ENCODE peak calls at places on chromosome 10, in nine cellular contexts. One of them, this sample, is unnamed. For H3K4me1, the result is how much of the 10 kb centered on the place peaks cover.

GRCh38 chr10:63391812-63392211 is 74.0 kb downstream of the JMJD1C start:
- DNase-seq in pancreas: no peak
- DNase-seq in lower lobe of right lung: no peak
- DNase-seq in left ventricle myocardium inferior: no peak
- DNase-seq in OCI-LY7: no peak
- DNase-seq in body of pancreas: no peak
- DNase-seq in NT2/D1: no peak
- DNase-seq in GM23338: no peak
- DNase-seq in CD8-positive, alpha-beta T cell: no peak
- DNase-seq in this sample: no peak

GRCh38 chr10:99172130-99172738 is 63.4 kb downstream of the HPSE2 start:
- DNase-seq in OCI-LY7: no peak
- DNase-seq in left ventricle myocardium inferior: no peak
- DNase-seq in lower lobe of right lung: no peak
- DNase-seq in CD8-positive, alpha-beta T cell: no peak
- DNase-seq in GM23338: peak
- DNase-seq in body of pancreas: peak
- DNase-seq in NT2/D1: peak
- DNase-seq in pancreas: no peak
- DNase-seq in this sample: no peak

GRCh38 chr10:84599254-84599653 is 270.9 kb downstream of the CCSER2 start:
- DNase-seq in lower lobe of right lung: no peak
- DNase-seq in NT2/D1: no peak
- DNase-seq in OCI-LY7: no peak
- DNase-seq in GM23338: peak
- DNase-seq in pancreas: no peak
- DNase-seq in body of pancreas: no peak
- DNase-seq in CD8-positive, alpha-beta T cell: no peak
- DNase-seq in left ventricle myocardium inferior: no peak
- DNase-seq in this sample: no peak

GRCh38 chr10:73771722-73772279 is 10.0 kb upstream of the CHCHD1 start:
- DNase-seq in OCI-LY7: peak
- DNase-seq in NT2/D1: peak
- DNase-seq in CD8-positive, alpha-beta T cell: peak
- DNase-seq in GM23338: peak
- DNase-seq in pancreas: no peak
- DNase-seq in left ventricle myocardium inferior: peak
- DNase-seq in lower lobe of right lung: peak
- DNase-seq in body of pancreas: peak
- DNase-seq in this sample: peak

GRCh38 chr10:125781374-125781773 is 5.8 kb upstream of the MMP21 start:
- DNase-seq in left ventricle myocardium inferior: no peak
- DNase-seq in CD8-positive, alpha-beta T cell: no peak
- DNase-seq in OCI-LY7: no peak
- DNase-seq in lower lobe of right lung: no peak
- DNase-seq in GM23338: no peak
- DNase-seq in body of pancreas: no peak
- DNase-seq in pancreas: no peak
- DNase-seq in NT2/D1: no peak
- DNase-seq in this sample: no peak

GRCh38 chr10:31707578-31708411 is 220.8 kb downstream of the ARHGAP12 start:
- DNase-seq in CD8-positive, alpha-beta T cell: peak
- DNase-seq in pancreas: no peak
- DNase-seq in GM23338: no peak
- DNase-seq in OCI-LY7: peak
- DNase-seq in body of pancreas: peak
- DNase-seq in lower lobe of right lung: peak
- DNase-seq in NT2/D1: peak
- DNase-seq in left ventricle myocardium inferior: peak
- DNase-seq in this sample: no peak

GRCh38 chr10:37225163-37225562 is 99.8 kb downstream of the ANKRD30A start:
- DNase-seq in NT2/D1: no peak
- DNase-seq in left ventricle myocardium inferior: no peak
- DNase-seq in pancreas: no peak
- DNase-seq in body of pancreas: no peak
- DNase-seq in GM23338: no peak
- DNase-seq in lower lobe of right lung: no peak
- DNase-seq in OCI-LY7: no peak
- DNase-seq in CD8-positive, alpha-beta T cell: no peak
- DNase-seq in this sample: no peak

GRCh38 chr10:10831085-10831484 is 186.6 kb upstream of the CELF2 start:
- DNase-seq in pancreas: no peak
- DNase-seq in body of pancreas: no peak
- DNase-seq in OCI-LY7: no peak
- DNase-seq in CD8-positive, alpha-beta T cell: no peak
- DNase-seq in left ventricle myocardium inferior: no peak
- DNase-seq in NT2/D1: no peak
- DNase-seq in lower lobe of right lung: peak
- DNase-seq in GM23338: no peak
- DNase-seq in this sample: no peak

GRCh38 chr10:85603167-85603940 is 763.2 kb downstream of the GRID1 start:
- DNase-seq in CD8-positive, alpha-beta T cell: no peak
- DNase-seq in left ventricle myocardium inferior: no peak
- DNase-seq in pancreas: no peak
- DNase-seq in NT2/D1: no peak
- DNase-seq in OCI-LY7: no peak
- DNase-seq in lower lobe of right lung: no peak
- DNase-seq in body of pancreas: no peak
- DNase-seq in GM23338: no peak
- DNase-seq in this sample: no peak

GRCh38 chr10:117168135-117168674 is 29.1 kb upstream of the KCNK18 start:
- DNase-seq in CD8-positive, alpha-beta T cell: peak
- DNase-seq in NT2/D1: no peak
- DNase-seq in pancreas: peak
- DNase-seq in GM23338: peak
- DNase-seq in OCI-LY7: peak
- DNase-seq in lower lobe of right lung: peak
- DNase-seq in left ventricle myocardium inferior: peak
- DNase-seq in body of pancreas: peak
- DNase-seq in this sample: peak

GRCh38 chr10:32112055-32112454 is 55.8 kb upstream of the KIF5B start:
- DNase-seq in NT2/D1: no peak
- DNase-seq in CD8-positive, alpha-beta T cell: no peak
- DNase-seq in GM23338: no peak
- DNase-seq in left ventricle myocardium inferior: no peak
- DNase-seq in OCI-LY7: no peak
- DNase-seq in pancreas: no peak
- DNase-seq in body of pancreas: no peak
- DNase-seq in lower lobe of right lung: no peak
- DNase-seq in this sample: no peak

GRCh38 chr10:12928571-12928970 is 72.9 kb downstream of the CCDC3 start:
- DNase-seq in lower lobe of right lung: no peak
- DNase-seq in body of pancreas: no peak
- DNase-seq in GM23338: no peak
- DNase-seq in pancreas: no peak
- DNase-seq in NT2/D1: no peak
- DNase-seq in OCI-LY7: no peak
- DNase-seq in left ventricle myocardium inferior: no peak
- DNase-seq in CD8-positive, alpha-beta T cell: no peak
- DNase-seq in this sample: no peak

GRCh38 chr10:12922117-12922900 is 79.2 kb downstream of the CCDC3 start:
- DNase-seq in GM23338: no peak
- DNase-seq in body of pancreas: no peak
- DNase-seq in OCI-LY7: no peak
- DNase-seq in lower lobe of right lung: no peak
- DNase-seq in CD8-positive, alpha-beta T cell: no peak
- DNase-seq in left ventricle myocardium inferior: no peak
- DNase-seq in pancreas: no peak
- DNase-seq in NT2/D1: no peak
- DNase-seq in this sample: no peak

GRCh38 chr10:12927896-12928295 is 73.6 kb downstream of the CCDC3 start:
- DNase-seq in lower lobe of right lung: no peak
- DNase-seq in pancreas: no peak
- DNase-seq in GM23338: no peak
- DNase-seq in body of pancreas: no peak
- DNase-seq in CD8-positive, alpha-beta T cell: no peak
- DNase-seq in NT2/D1: no peak
- DNase-seq in left ventricle myocardium inferior: no peak
- DNase-seq in OCI-LY7: no peak
- DNase-seq in this sample: no peak

GRCh38 chr10:12924911-12925310 is 76.6 kb downstream of the CCDC3 start:
- DNase-seq in left ventricle myocardium inferior: no peak
- DNase-seq in OCI-LY7: no peak
- DNase-seq in pancreas: no peak
- DNase-seq in GM23338: no peak
- DNase-seq in body of pancreas: no peak
- DNase-seq in NT2/D1: no peak
- DNase-seq in CD8-positive, alpha-beta T cell: no peak
- DNase-seq in lower lobe of right lung: no peak
- DNase-seq in this sample: no peak

GRCh38 chr10:12925845-12926244 is 75.7 kb downstream of the CCDC3 start:
- DNase-seq in lower lobe of right lung: no peak
- DNase-seq in body of pancreas: no peak
- DNase-seq in GM23338: no peak
- DNase-seq in NT2/D1: no peak
- DNase-seq in left ventricle myocardium inferior: no peak
- DNase-seq in OCI-LY7: no peak
- DNase-seq in CD8-positive, alpha-beta T cell: no peak
- DNase-seq in pancreas: no peak
- DNase-seq in this sample: no peak
- H3K4me3 ChIP-seq in lower lobe of right lung: no peak
- H3K4me3 ChIP-seq in body of pancreas: no peak
- H3K4me3 ChIP-seq in GM23338: no peak
- H3K4me3 ChIP-seq in NT2/D1: no peak
- H3K4me3 ChIP-seq in left ventricle myocardium inferior: no peak
- H3K4me3 ChIP-seq in OCI-LY7: no peak
- H3K4me3 ChIP-seq in CD8-positive, alpha-beta T cell: no peak
- H3K4me3 ChIP-seq in pancreas: no peak
- H3K4me3 ChIP-seq in this sample: no peak

DNA sequence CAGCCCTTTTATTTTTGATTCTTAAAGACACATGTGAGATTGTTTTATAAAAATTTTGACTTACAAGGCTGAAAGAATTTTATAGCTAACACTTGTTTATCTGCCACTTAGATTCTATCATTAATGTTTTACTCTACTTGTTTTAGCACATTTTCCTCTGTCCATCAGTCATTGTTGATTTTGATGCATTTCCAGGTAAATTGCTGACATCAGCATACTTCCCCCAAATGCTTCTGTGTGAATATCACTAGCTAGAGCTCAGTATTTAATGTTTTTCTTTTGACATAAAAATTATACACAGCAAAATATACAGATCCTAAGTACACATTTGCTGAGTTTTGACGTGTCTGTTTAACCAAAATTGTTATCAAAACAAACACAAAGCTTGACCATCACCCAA is 43.0 kb downstream of the INPP5A start:
- DNase-seq in NT2/D1: no peak
- DNase-seq in left ventricle myocardium inferior: no peak
- DNase-seq in OCI-LY7: no peak
- DNase-seq in pancreas: no peak
- DNase-seq in body of pancreas: no peak
- DNase-seq in CD8-positive, alpha-beta T cell: no peak
- DNase-seq in GM23338: no peak
- DNase-seq in lower lobe of right lung: no peak
- DNase-seq in this sample: no peak
- H3K4me1 ChIP-seq in NT2/D1: under half
- H3K4me1 ChIP-seq in left ventricle myocardium inferior: half or more
- H3K4me1 ChIP-seq in OCI-LY7: under half
- H3K4me1 ChIP-seq in pancreas: under half
- H3K4me1 ChIP-seq in body of pancreas: under half
- H3K4me1 ChIP-seq in CD8-positive, alpha-beta T cell: under half
- H3K4me1 ChIP-seq in GM23338: under half
- H3K4me1 ChIP-seq in lower lobe of right lung: half or more
- H3K4me1 ChIP-seq in this sample: under half

DNA sequence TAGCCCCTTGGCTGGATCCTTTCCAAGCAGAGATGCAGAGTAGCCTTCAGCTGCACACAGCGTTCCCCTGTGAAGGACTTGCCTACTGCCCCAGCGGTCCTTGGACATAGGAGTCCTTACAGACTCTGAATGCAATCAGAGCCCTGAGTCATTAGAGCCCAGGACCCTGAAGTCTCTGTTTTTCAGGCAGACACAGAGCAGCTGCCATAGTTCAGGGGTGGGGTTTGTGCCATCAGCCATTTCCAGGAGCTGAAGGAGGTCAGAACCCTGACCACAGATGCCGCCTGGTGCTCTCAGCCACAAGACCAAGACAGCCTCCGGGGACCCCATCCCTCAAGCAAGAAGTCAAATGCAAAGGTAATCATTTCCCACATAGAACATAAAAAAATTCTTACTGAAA is 32.8 kb upstream of the WDFY4 start:
- DNase-seq in NT2/D1: no peak
- DNase-seq in lower lobe of right lung: no peak
- DNase-seq in body of pancreas: no peak
- DNase-seq in CD8-positive, alpha-beta T cell: no peak
- DNase-seq in pancreas: no peak
- DNase-seq in OCI-LY7: no peak
- DNase-seq in left ventricle myocardium inferior: no peak
- DNase-seq in GM23338: no peak
- DNase-seq in this sample: no peak
- H3K4me3 ChIP-seq in NT2/D1: no peak
- H3K4me3 ChIP-seq in lower lobe of right lung: no peak
- H3K4me3 ChIP-seq in body of pancreas: no peak
- H3K4me3 ChIP-seq in CD8-positive, alpha-beta T cell: no peak
- H3K4me3 ChIP-seq in pancreas: no peak
- H3K4me3 ChIP-seq in OCI-LY7: no peak
- H3K4me3 ChIP-seq in left ventricle myocardium inferior: no peak
- H3K4me3 ChIP-seq in GM23338: no peak
- H3K4me3 ChIP-seq in this sample: no peak

GRCh38 chr10:34526186-34526585 is 288.9 kb downstream of the PARD3 start:
- DNase-seq in CD8-positive, alpha-beta T cell: no peak
- DNase-seq in body of pancreas: no peak
- DNase-seq in pancreas: no peak
- DNase-seq in NT2/D1: no peak
- DNase-seq in GM23338: no peak
- DNase-seq in OCI-LY7: no peak
- DNase-seq in lower lobe of right lung: no peak
- DNase-seq in left ventricle myocardium inferior: no peak
- DNase-seq in this sample: no peak

GRCh38 chr10:34526758-34527730 is 288.1 kb downstream of the PARD3 start:
- DNase-seq in CD8-positive, alpha-beta T cell: no peak
- DNase-seq in GM23338: peak
- DNase-seq in NT2/D1: peak
- DNase-seq in lower lobe of right lung: no peak
- DNase-seq in body of pancreas: no peak
- DNase-seq in pancreas: no peak
- DNase-seq in left ventricle myocardium inferior: no peak
- DNase-seq in OCI-LY7: no peak
- DNase-seq in this sample: no peak

GRCh38 chr10:34522542-34522941 is 292.6 kb downstream of the PARD3 start:
- DNase-seq in body of pancreas: no peak
- DNase-seq in lower lobe of right lung: no peak
- DNase-seq in CD8-positive, alpha-beta T cell: no peak
- DNase-seq in pancreas: no peak
- DNase-seq in NT2/D1: no peak
- DNase-seq in left ventricle myocardium inferior: no peak
- DNase-seq in GM23338: peak
- DNase-seq in OCI-LY7: peak
- DNase-seq in this sample: no peak

GRCh38 chr10:34523017-34523767 is 291.9 kb downstream of the PARD3 start:
- DNase-seq in body of pancreas: no peak
- DNase-seq in GM23338: no peak
- DNase-seq in CD8-positive, alpha-beta T cell: no peak
- DNase-seq in lower lobe of right lung: no peak
- DNase-seq in left ventricle myocardium inferior: no peak
- DNase-seq in OCI-LY7: no peak
- DNase-seq in pancreas: no peak
- DNase-seq in NT2/D1: no peak
- DNase-seq in this sample: no peak

GRCh38 chr10:34524369-34525091 is 290.6 kb downstream of the PARD3 start:
- DNase-seq in NT2/D1: no peak
- DNase-seq in pancreas: no peak
- DNase-seq in lower lobe of right lung: no peak
- DNase-seq in CD8-positive, alpha-beta T cell: no peak
- DNase-seq in OCI-LY7: no peak
- DNase-seq in body of pancreas: no peak
- DNase-seq in GM23338: no peak
- DNase-seq in left ventricle myocardium inferior: no peak
- DNase-seq in this sample: no peak
- H3K4me1 ChIP-seq in NT2/D1: under half
- H3K4me1 ChIP-seq in pancreas: under half
- H3K4me1 ChIP-seq in lower lobe of right lung: under half
- H3K4me1 ChIP-seq in CD8-positive, alpha-beta T cell: under half
- H3K4me1 ChIP-seq in OCI-LY7: under half
- H3K4me1 ChIP-seq in body of pancreas: under half
- H3K4me1 ChIP-seq in GM23338: under half
- H3K4me1 ChIP-seq in left ventricle myocardium inferior: under half
- H3K4me1 ChIP-seq in this sample: under half